ENCODE peak calls at places on chromosomes 5 and 9, in ten cellular contexts. J, E, U, R, W, G, Y, X, O and M are unnamed samples.

GRCh38 chr5:119445544-119445943 is 6.8 kb upstream of the HSD17B4 start:
- DNase-seq in G (no peak), W (no peak), J (no peak), R (no peak), E (no peak), Y (no peak), U (no peak), X (no peak), O (no peak), M (no peak)

GRCh38 chr9:89457376-89457855 is 40.5 kb downstream of the SEMA4D start:
- DNase-seq in Y (no peak), J (no peak), G (no peak), W (no peak), U (no peak), X (no peak), E (no peak), O (no peak), R (no peak), M (no peak)

GRCh38 chr9:124437086-124437485 is 13.2 kb upstream of the ADGRD2 start:
- DNase-seq in E (no peak), G (no peak), Y (no peak), J (no peak), U (no peak), R (peak; percentile 64), O (no peak), X (no peak), W (no peak), M (no peak)

GRCh38 chr5:3343211-3343610 is 252.4 kb upstream of the IRX1 start:
- DNase-seq in E (no peak), J (no peak), O (no peak), U (no peak), W (no peak), G (no peak), Y (no peak), X (no peak), R (peak; percentile 69), M (no peak)

GRCh38 chr5:53406630-53407316 is 73.7 kb upstream of the FST start:
- DNase-seq in O (peak; percentile 98), U (no peak), J (peak; percentile 87), E (peak; percentile 49), G (no peak), X (no peak), R (no peak), Y (no peak), W (peak; percentile 67), M (no peak)

GRCh38 chr9:20309209-20309608 is 313.1 kb downstream of the MLLT3 start:
- DNase-seq in Y (no peak), U (no peak), W (no peak), E (no peak), O (no peak), R (no peak), X (no peak), J (no peak), G (no peak), M (no peak)

GRCh38 chr9:115146581-115147021 is 28.6 kb upstream of the TNC start:
- DNase-seq in X (no peak), G (no peak), R (no peak), U (no peak), O (peak; percentile 95), J (peak; percentile 81), Y (no peak), W (peak; percentile 95), E (no peak), M (no peak)

GRCh38 chr9:18208166-18209059 is 265.5 kb upstream of the ADAMTSL1 start:
- DNase-seq in W (peak; percentile 4), O (peak; percentile 56), G (no peak), E (peak; percentile 58), J (peak; percentile 77), Y (no peak), R (no peak), X (no peak), U (no peak), M (peak; percentile 41)